ENCODE peak calls at places on chromosomes 6 and 20, in ten cellular contexts. X is naive thymus-derived CD8-positive, alpha-beta T cell; M is anterior cingulate cortex; B is heart left ventricle; F is PC-9; J is mucosa of gallbladder; R is kidney; E is NCI-H1048; U is K562; D is KBM-7. S is an unnamed sample.

GRCh38 chr6:108083349-108083748 is 8.8 kb upstream of the OSTM1 start:
- DNase-seq in X (no peak), M (no peak), B (no peak), F (no peak), J (no peak), R (no peak), E (no peak), U (no peak), D (no peak), S (no peak)

GRCh38 chr6:79375635-79376425 is 141.3 kb upstream of the HMGN3 start:
- DNase-seq in X (no peak), M (no peak), B (no peak), F (no peak), J (no peak), R (no peak), E (no peak), U (no peak), D (no peak), S (no peak)

GRCh38 chr20:60137657-60138245 is 179.5 kb downstream of the CDH26 start:
- DNase-seq in X (peak), M (no peak), B (no peak), F (no peak), J (peak), R (no peak), E (no peak), U (no peak), D (peak), S (no peak)

GRCh38 chr6:168533428-168533827 is 92.4 kb downstream of the SMOC2 start:
- DNase-seq in X (no peak), M (no peak), B (peak), F (no peak), J (peak), R (no peak), E (no peak), U (no peak), D (no peak), S (no peak)

GRCh38 chr20:48627737-48628128 is 200.1 kb downstream of the PREX1 start:
- DNase-seq in X (no peak), M (no peak), B (no peak), F (no peak), J (no peak), R (peak), E (no peak), U (no peak), D (no peak), S (no peak)

GRCh38 chr6:109925060-109925459 is 53.1 kb upstream of the GPR6 start:
- DNase-seq in X (no peak), M (no peak), B (no peak), F (no peak), J (no peak), R (no peak), E (no peak), U (no peak), D (no peak), S (no peak)

GRCh38 chr6:43867246-43867645 is 97.2 kb downstream of the VEGFA start:
- DNase-seq in X (no peak), M (no peak), B (no peak), F (no peak), J (no peak), R (peak), E (no peak), U (no peak), D (no peak), S (no peak)

GRCh38 chr6:129646617-129647016 is 63.4 kb downstream of the ARHGAP18 start:
- DNase-seq in X (no peak), M (no peak), B (no peak), F (no peak), J (no peak), R (no peak), E (no peak), U (no peak), D (no peak), S (no peak)

GRCh38 chr6:42551202-42551601 is 12.6 kb upstream of the UBR2 start:
- DNase-seq in X (no peak), M (no peak), B (no peak), F (no peak), J (no peak), R (no peak), E (no peak), U (no peak), D (no peak), S (no peak)

GRCh38 chr6:89530982-89531381 is 98.0 kb downstream of the ANKRD6 start:
- DNase-seq in X (no peak), M (no peak), B (peak), F (no peak), J (no peak), R (no peak), E (no peak), U (no peak), D (no peak), S (no peak)

GRCh38 chr6:46849361-46849690 is 56.1 kb downstream of the MEP1A start:
- DNase-seq in X (no peak), M (no peak), B (no peak), F (no peak), J (no peak), R (no peak), E (no peak), U (no peak), D (no peak), S (no peak)

GRCh38 chr20:40254023-40254772 is 434.8 kb downstream of the MAFB start:
- DNase-seq in X (no peak), M (no peak), B (peak), F (no peak), J (no peak), R (no peak), E (no peak), U (no peak), D (no peak), S (no peak)

GRCh38 chr6:1461207-1461606 is 71.8 kb downstream of the FOXF2 start:
- DNase-seq in X (no peak), M (no peak), B (no peak), F (peak), J (no peak), R (no peak), E (no peak), U (no peak), D (no peak), S (no peak)

GRCh38 chr20:13865825-13866351 is 81.1 kb downstream of the NDUFAF5 start:
- DNase-seq in X (no peak), M (no peak), B (no peak), F (no peak), J (peak), R (no peak), E (no peak), U (no peak), D (no peak), S (no peak)

GRCh38 chr6:170022827-170023619 is 267.9 kb downstream of the DLL1 start:
- DNase-seq in X (no peak), M (no peak), B (no peak), F (no peak), J (no peak), R (no peak), E (no peak), U (no peak), D (no peak), S (peak)

GRCh38 chr6:27168586-27169443 is 78.7 kb upstream of the PRSS16 start:
- DNase-seq in X (no peak), M (no peak), B (no peak), F (peak), J (no peak), R (no peak), E (no peak), U (no peak), D (no peak), S (no peak)

GRCh38 chr20:10609276-10609675 is 64.5 kb downstream of the JAG1 start:
- DNase-seq in X (no peak), M (no peak), B (peak), F (no peak), J (peak), R (peak), E (no peak), U (no peak), D (no peak), S (peak)

GRCh38 chr20:53040678-53041674 is 68.8 kb downstream of the TSHZ2 start:
- DNase-seq in X (no peak), M (no peak), B (peak), F (no peak), J (peak), R (no peak), E (no peak), U (peak), D (no peak), S (peak)

GRCh38 chr20:32126919-32127318 is 17.4 kb downstream of the TM9SF4 start:
- DNase-seq in X (no peak), M (no peak), B (no peak), F (no peak), J (no peak), R (no peak), E (no peak), U (no peak), D (no peak), S (no peak)

GRCh38 chr6:53033764-53034163 is 31.4 kb upstream of the FBXO9 start:
- DNase-seq in X (no peak), M (no peak), B (no peak), F (no peak), J (no peak), R (no peak), E (no peak), U (no peak), D (no peak), S (no peak)

GRCh38 chr6:167670938-167671338 is 155.8 kb upstream of the AFDN start:
- DNase-seq in X (no peak), M (no peak), B (no peak), F (no peak), J (no peak), R (no peak), E (no peak), U (no peak), D (no peak), S (no peak)

GRCh38 chr6:28974505-28974904 is 30.6 kb downstream of the ZNF311 start:
- DNase-seq in X (no peak), M (no peak), B (no peak), F (no peak), J (no peak), R (no peak), E (no peak), U (no peak), D (peak), S (no peak)

GRCh38 chr6:28597217-28597835 is 71.6 kb downstream of the GPX5 start:
- DNase-seq in X (no peak), M (no peak), B (no peak), F (peak), J (no peak), R (no peak), E (no peak), U (no peak), D (peak), S (no peak)